ENCODE peak calls at places on chromosomes 12 and 14, in four cellular contexts. N is K562, W is GM12878, G is HepG2. M is an unnamed sample.

GRCh38 chr12:96132819-96133218 is 61.4 kb upstream of the ELK3 start:
- DNase-seq in G (peak), N (no peak), W (no peak), M (peak)

GRCh38 chr12:46266869-46267617 is 1.8 kb downstream of the SLC38A1 start:
- DNase-seq in N (peak), W (no peak), G (peak), M (peak)

GRCh38 chr12:129305851-129306250 is 452.6 kb downstream of the GLT1D1 start:
- DNase-seq in W (no peak), G (no peak), N (no peak), M (no peak)

GRCh38 chr14:100532916-100533630 is 54.1 kb downstream of the BEGAIN start:
- DNase-seq in W (no peak), G (no peak), N (peak), M (no peak)

GRCh38 chr12:85036241-85036707 is at the start of the genes LRRIQ1 and TSPAN19:
- DNase-seq in W (peak), N (no peak), G (peak), M (peak)

GRCh38 chr12:86719381-86719780 is 463.2 kb upstream of the MGAT4C start:
- DNase-seq in W (no peak), N (no peak), G (no peak), M (no peak)

GRCh38 chr14:81450100-81450531 is 50.0 kb upstream of the STON2 start:
- DNase-seq in G (no peak), N (no peak), W (no peak), M (no peak)

GRCh38 chr14:32675433-32675832 is 263.2 kb upstream of the NPAS3 start:
- DNase-seq in N (no peak), G (no peak), W (no peak), M (no peak)

GRCh38 chr14:77003960-77004710 is 24.4 kb downstream of the IRF2BPL start:
- DNase-seq in W (no peak), N (no peak), G (no peak), M (no peak)

GRCh38 chr12:100539209-100539608 is 34.3 kb upstream of the GAS2L3 start:
- DNase-seq in G (no peak), W (no peak), N (peak), M (no peak)

GRCh38 chr14:55579724-55580400 is at the start of gene KTN1:
- DNase-seq in W (no peak), N (peak), G (peak), M (peak)

GRCh38 chr12:16913832-16914490 is 308.0 kb upstream of the LMO3 start:
- DNase-seq in N (no peak), G (no peak), W (no peak), M (no peak)

GRCh38 chr14:71029236-71029781 is 122.0 kb downstream of the PCNX1 start:
- DNase-seq in N (no peak), W (no peak), G (no peak), M (no peak)

GRCh38 chr14:77554207-77554606 is 55.6 kb upstream of the ISM2 start:
- DNase-seq in W (peak), N (no peak), G (no peak), M (no peak)

GRCh38 chr14:78184151-78184550 is 14.0 kb downstream of the NRXN3 start:
- DNase-seq in G (no peak), W (no peak), N (no peak), M (no peak)

GRCh38 chr12:94777936-94778335 is 127.6 kb upstream of the TMCC3 start:
- DNase-seq in W (no peak), N (no peak), G (no peak), M (no peak)

GRCh38 chr14:93800038-93800937 is 12.0 kb upstream of the PRIMA1 start:
- DNase-seq in W (no peak), G (peak), N (no peak), M (no peak)
- TF ChIP-seq FOXK2 in W (no peak), G (no peak), N (no peak), M (no peak)

GRCh38 chr14:91061309-91061887 is 957 bp upstream of the RPS6KA5 start:
- DNase-seq in W (no peak), N (no peak), G (no peak), M (no peak)

GRCh38 chr14:91065266-91065665 is 4.8 kb upstream of the RPS6KA5 start:
- DNase-seq in N (no peak), W (no peak), G (no peak), M (no peak)

GRCh38 chr14:91062600-91062999 is 2.2 kb upstream of the RPS6KA5 start:
- DNase-seq in W (no peak), G (no peak), N (no peak), M (no peak)

GRCh38 chr14:91060472-91061308 is at the start of gene RPS6KA5:
- DNase-seq in N (peak), W (peak), G (peak), M (peak)

DNA sequence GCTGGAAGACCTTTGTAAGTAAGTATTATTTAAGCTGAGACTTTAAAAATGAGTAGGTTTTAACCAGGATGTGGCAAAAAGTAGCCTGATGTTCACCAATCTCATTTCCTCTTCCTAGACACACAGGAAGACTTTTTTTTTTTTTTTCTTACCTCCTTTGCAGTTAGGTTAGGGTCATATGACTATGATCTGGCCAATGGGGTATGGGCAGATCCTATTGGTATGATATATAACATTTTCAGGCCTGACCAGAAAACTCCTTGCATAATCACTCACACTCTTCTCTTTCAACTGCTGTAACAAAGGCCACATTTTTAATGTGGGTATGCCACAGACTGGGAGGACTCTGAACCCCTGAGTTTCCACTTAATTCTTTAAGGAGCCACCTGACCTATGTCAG is 2.7 kb upstream of the RPS6KA5 start:
- DNase-seq in G (peak), N (peak), W (peak), M (no peak)
- TF ChIP-seq FOXM1 in G (no peak), N (no peak), W (no peak), M (no peak)

DNA sequence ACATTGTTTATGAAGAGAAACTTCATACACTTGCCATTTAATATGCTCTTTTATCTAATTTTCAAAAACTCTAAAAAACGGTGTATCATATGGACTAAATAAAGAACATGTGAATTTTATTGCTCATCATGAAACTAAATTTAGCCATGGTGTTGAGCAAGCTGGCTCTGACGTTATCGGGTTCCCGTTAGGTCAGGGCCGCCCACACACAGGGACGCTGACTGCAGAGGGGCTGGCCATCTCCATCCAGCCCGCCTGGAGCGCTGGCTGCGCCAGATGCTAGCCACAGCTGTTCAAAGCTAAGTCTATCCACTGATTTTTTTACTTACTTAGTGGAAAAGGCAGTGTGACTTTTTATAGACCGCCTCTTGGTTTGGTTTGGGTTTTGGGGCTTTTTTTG is 36.5 kb upstream of the DYNC1H1 start:
- DNase-seq in N (peak), G (no peak), W (no peak), M (no peak)
- TF ChIP-seq FOXK2 in N (no peak), G (no peak), W (no peak), M (no peak)

DNA sequence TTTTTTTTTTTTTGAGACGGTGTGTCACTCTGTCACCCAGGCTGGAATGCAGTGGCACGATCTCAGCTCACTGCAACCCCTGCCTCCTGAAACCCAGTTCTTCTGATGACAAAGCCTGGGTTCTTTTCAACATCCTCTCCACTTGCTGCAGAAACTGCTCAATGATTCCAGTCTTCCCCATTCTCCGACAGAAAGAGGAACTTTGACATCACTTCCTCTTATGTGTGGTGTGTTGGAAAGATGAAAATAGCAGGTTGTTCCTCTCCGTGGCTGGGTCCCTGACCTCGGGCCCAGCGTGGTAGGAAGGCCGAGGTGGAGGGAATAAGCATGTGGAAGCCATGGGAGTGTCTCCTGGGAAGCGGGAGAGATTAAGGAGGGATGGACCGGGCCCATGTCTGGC is 198.3 kb downstream of the PHETA1 start:
- DNase-seq in N (no peak), W (no peak), G (no peak), M (no peak)
- TF ChIP-seq FOXM1 in N (no peak), W (no peak), G (no peak), M (no peak)

GRCh38 chr14:20787025-20787424 is 6.0 kb downstream of the RNASE6 start:
- DNase-seq in G (no peak), W (no peak), N (no peak), M (no peak)

GRCh38 chr14:20781805-20782204 is 737 bp downstream of the RNASE6 start:
- DNase-seq in W (no peak), N (no peak), G (no peak), M (no peak)

DNA sequence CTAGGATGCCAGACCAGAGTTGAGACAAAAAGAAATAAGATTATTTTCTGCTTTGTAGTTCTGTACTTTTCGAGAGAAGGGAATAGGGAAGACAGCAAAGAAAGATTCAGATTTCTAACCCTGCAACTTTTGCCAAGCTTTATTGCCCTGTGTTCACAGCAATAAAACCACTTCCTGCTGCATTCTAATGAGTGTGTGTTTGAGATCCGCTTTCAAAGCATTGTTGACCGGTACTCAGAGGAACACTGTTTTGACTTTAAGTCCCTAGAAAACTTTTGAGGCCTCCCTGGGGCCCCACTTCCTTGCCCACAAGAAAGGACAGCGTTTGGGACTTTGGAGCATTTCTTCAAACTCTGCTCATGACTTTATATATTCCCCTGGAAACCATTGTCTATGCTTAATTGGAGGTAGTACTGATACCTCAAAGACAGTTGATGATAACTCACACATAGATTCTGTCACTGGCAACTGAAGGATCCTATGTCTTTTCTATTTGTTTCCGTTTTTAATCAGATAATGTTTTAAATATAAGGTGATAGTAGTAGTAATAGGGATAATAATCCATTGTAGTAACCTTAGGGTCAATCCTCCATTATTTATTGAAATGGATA is 1.3 kb downstream of the RNASE6 start:
- DNase-seq in W (no peak), G (no peak), N (no peak), M (no peak)
- TF ChIP-seq FOXK2 in W (no peak), G (no peak), N (no peak), M (no peak)

GRCh38 chr12:47799357-47799955 is 20.2 kb downstream of the HDAC7 start:
- DNase-seq in G (no peak), N (no peak), W (no peak), M (no peak)
- TF ChIP-seq FOXM1 in G (no peak), N (no peak), W (no peak), M (no peak)

M was measured in HEK293T.